ENCODE peak calls at places on chromosomes 7 and 10, in nine cellular contexts. O is endothelial cell, K is HFF-Myc, W is NB4, N is astrocyte of the spinal cord, A is A549, F is fibroblast of lung, M is GM10248, Z is sigmoid colon. X is an unnamed sample.

GRCh38 chr7:18177815-18178660 is 150.4 kb upstream of the PRPS1L1 start:
- DNase-seq in O (no peak), K (no peak), W (peak), N (peak), A (peak), F (peak), M (peak), Z (no peak), X (no peak)

GRCh38 chr7:140448781-140449180 is 30.5 kb downstream of the MKRN1 start:
- DNase-seq in O (no peak), K (no peak), W (no peak), N (no peak), A (no peak), F (no peak), M (no peak), Z (peak), X (no peak)

GRCh38 chr7:114924066-114924712 is 2.3 kb downstream of the MDFIC start:
- DNase-seq in O (no peak), K (no peak), W (no peak), N (no peak), A (no peak), F (no peak), M (no peak), Z (no peak), X (peak)

GRCh38 chr7:115319536-115319935 is 397.6 kb downstream of the MDFIC start:
- DNase-seq in O (no peak), K (no peak), W (no peak), N (no peak), A (no peak), F (no peak), M (no peak), Z (no peak), X (no peak)

GRCh38 chr7:99010281-99010680 is 131.9 kb downstream of the TRRAP start:
- DNase-seq in O (no peak), K (no peak), W (no peak), N (no peak), A (no peak), F (peak), M (no peak), Z (no peak), X (peak)

GRCh38 chr10:2081501-2081900 is 344.2 kb upstream of the ADARB2 start:
- DNase-seq in O (peak), K (no peak), W (no peak), N (no peak), A (peak), F (no peak), M (no peak), Z (no peak), X (no peak)

GRCh38 chr7:131109757-131110293 is 217.9 kb upstream of the MKLN1 start:
- DNase-seq in O (peak), K (no peak), W (peak), N (peak), A (peak), F (peak), M (peak), Z (peak), X (peak)

GRCh38 chr10:113610636-113611601 is 52.9 kb downstream of the NRAP start:
- DNase-seq in O (peak), K (no peak), W (no peak), N (peak), A (no peak), F (no peak), M (no peak), Z (no peak), X (no peak)

GRCh38 chr10:28111712-28112111 is 112.8 kb upstream of the ODAD2 start:
- DNase-seq in O (no peak), K (no peak), W (no peak), N (peak), A (no peak), F (peak), M (no peak), Z (no peak), X (peak)

GRCh38 chr7:88927-89921 is 103.1 kb upstream of the FAM20C start:
- DNase-seq in O (no peak), K (peak), W (peak), N (peak), A (no peak), F (peak), M (no peak), Z (peak), X (peak)

GRCh38 chr7:132145466-132145865 is 430.8 kb downstream of the PLXNA4 start:
- DNase-seq in O (no peak), K (no peak), W (no peak), N (peak), A (peak), F (peak), M (no peak), Z (no peak), X (peak)

GRCh38 chr7:80136276-80137045 is 1.8 kb downstream of the GNAI1 start:
- DNase-seq in O (no peak), K (no peak), W (no peak), N (peak), A (no peak), F (peak), M (no peak), Z (no peak), X (peak)

GRCh38 chr10:50419091-50419490 is 167.8 kb upstream of the ASAH2 start:
- DNase-seq in O (no peak), K (no peak), W (no peak), N (no peak), A (no peak), F (no peak), M (no peak), Z (no peak), X (peak)

GRCh38 chr7:125061776-125062397 is 132.3 kb upstream of the POT1 start:
- DNase-seq in O (no peak), K (no peak), W (peak), N (peak), A (peak), F (peak), M (peak), Z (no peak), X (no peak)

GRCh38 chr10:14369881-14370280 is 39.2 kb upstream of the FRMD4A start:
- DNase-seq in O (no peak), K (no peak), W (no peak), N (no peak), A (no peak), F (no peak), M (no peak), Z (no peak), X (no peak)

GRCh38 chr10:851891-852290 is 79.6 kb downstream of the LARP4B start:
- DNase-seq in O (no peak), K (no peak), W (peak), N (no peak), A (no peak), F (no peak), M (peak), Z (no peak), X (no peak)

GRCh38 chr10:22334414-22335203 is 10.7 kb upstream of the SPAG6 start:
- DNase-seq in O (peak), K (no peak), W (no peak), N (no peak), A (no peak), F (no peak), M (no peak), Z (no peak), X (no peak)

GRCh38 chr10:22338260-22338894 is 6.9 kb upstream of the SPAG6 start:
- DNase-seq in O (no peak), K (no peak), W (no peak), N (no peak), A (no peak), F (no peak), M (no peak), Z (no peak), X (no peak)

GRCh38 chr10:22333667-22334282 is 11.5 kb upstream of the SPAG6 start:
- DNase-seq in O (no peak), K (no peak), W (no peak), N (no peak), A (no peak), F (no peak), M (no peak), Z (no peak), X (no peak)

GRCh38 chr10:22333167-22333566 is 12.1 kb upstream of the SPAG6 start:
- DNase-seq in O (no peak), K (no peak), W (no peak), N (no peak), A (no peak), F (no peak), M (peak), Z (no peak), X (no peak)

DNA sequence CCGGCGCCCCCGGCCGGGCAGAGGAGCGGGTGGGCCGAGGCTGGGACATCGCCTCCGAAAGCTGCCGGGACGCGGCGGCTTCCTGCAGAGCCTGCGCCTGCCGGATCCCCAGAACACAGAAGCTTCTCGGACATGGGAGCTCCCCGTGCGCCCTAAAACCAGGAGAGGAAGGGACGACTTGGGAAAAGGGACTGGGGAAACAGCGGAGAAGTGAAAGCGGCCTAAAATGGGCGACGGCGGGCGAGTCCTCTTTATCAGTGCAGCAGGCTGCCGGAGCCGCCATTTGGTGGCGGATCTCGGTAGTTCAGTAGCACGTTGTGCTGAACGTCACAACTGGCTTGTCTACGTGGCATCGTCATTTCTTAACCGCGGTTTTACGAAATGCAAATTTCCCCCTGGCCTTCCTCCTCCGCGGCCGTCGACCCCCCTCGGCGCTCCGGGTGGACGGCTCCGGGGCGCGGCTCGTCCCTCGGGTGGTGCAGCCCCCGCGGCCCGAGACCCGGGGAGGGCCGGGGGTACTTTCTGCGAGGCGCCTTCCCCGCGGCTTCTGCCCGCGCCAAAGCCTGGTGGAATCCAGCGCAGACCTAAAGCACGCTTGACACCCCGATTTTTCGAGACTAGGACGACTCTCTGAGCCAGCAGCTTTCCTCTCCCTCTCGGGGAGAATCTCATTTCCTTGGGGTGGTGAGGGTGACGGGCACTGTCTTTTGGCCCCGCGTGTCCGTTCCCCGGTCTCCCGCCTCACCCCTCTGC is 9.9 kb upstream of the SPAG6 start:
- DNase-seq in O (no peak), K (no peak), W (no peak), N (peak), A (peak), F (peak), M (peak), Z (peak), X (peak)
- TF ChIP-seq CTCF in O (no peak), K (no peak), W (no peak), N (no peak), A (no peak), F (no peak), M (no peak), Z (peak), X (no peak)

DNA sequence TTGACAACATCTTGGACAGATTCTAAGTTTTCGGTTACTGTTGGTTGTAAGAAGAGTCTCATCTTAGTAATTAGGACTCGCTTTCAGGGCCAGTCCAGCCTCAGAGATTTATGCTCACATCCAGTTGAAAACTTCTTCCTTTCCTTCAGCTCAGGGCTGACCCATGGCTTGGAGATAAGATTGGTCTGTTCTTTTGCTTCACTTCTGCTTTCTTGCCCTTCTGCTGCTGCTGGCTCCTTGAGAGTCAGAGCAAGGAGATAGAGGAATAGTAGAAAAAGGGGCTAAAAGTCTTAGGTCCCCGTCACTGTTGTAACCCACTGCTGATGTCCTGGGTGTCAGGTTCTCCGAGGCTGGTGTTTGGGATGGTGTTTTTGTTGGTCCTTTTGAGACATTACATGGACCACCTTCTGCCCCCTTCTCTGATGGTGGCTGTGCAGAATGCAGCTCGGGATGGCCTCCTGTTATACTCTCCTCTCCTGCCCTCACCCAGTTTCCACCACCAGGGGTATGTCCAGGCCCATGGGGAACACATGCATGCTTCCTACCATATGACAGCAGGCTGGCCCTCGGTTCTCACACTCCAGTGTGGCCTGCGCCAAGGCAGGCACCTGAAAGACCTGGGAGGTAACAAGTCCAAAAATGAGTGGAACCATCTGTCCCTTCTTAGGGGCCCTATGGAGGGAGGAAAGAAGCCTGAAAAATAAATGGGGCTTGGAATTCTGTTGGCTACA is 67.8 kb upstream of the PCBD1 start:
- DNase-seq in O (peak), K (no peak), W (peak), N (no peak), A (peak), F (no peak), M (no peak), Z (no peak), X (no peak)
- TF ChIP-seq CTCF in O (peak), K (peak), W (no peak), N (peak), A (no peak), F (no peak), M (no peak), Z (no peak), X (no peak)

DNA sequence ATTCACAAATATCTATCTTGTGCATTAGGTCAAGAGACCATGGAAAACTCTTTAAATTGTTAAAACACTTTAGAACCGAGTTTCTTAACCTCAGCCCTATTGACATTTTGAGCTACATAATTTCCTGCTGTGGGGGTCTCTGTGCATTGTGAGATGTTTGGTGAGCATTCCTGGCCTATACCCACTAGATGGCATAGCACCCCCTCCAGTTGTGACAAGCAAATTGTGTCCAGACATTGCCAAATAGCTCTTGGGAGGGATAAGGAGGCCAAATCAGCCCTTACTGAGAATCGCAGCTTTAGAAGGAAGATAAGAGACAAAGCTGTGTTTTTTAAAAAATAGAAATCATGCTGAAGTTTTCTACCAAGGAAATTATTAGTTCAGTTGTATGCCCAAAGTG is 1158.5 kb upstream of the C7orf33 start:
- DNase-seq in O (peak), K (no peak), W (peak), N (peak), A (no peak), F (peak), M (no peak), Z (no peak), X (peak)
- TF ChIP-seq CTCF in O (no peak), K (peak), W (peak), N (peak), A (no peak), F (no peak), M (no peak), Z (no peak), X (peak)

GRCh38 chr10:69901623-69902505 is 100.2 kb downstream of the COL13A1 start:
- DNase-seq in O (peak), K (no peak), W (peak), N (peak), A (peak), F (peak), M (no peak), Z (no peak), X (peak)
- TF ChIP-seq CTCF in O (peak), K (peak), W (peak), N (peak), A (peak), F (peak), M (peak), Z (peak), X (peak)